ENCODE peak calls at places on chromosomes 6 and 20, in seven cellular contexts. O is pancreas, X is PC-9, Y is fibroblast of mammary gland, K is foreskin fibroblast, F is colonic mucosa, T is thoracic aorta. V is an unnamed sample.

GRCh38 chr6:33620584-33621395 is at the start of gene ITPR3:
- DNase-seq in F (peak), O (peak), Y (peak), T (no peak), K (peak), X (peak), V (peak)

GRCh38 chr6:87705070-87705691 is 3.1 kb upstream of the AKIRIN2 start:
- DNase-seq in X (no peak), F (no peak), Y (no peak), T (no peak), K (no peak), O (no peak), V (no peak)

GRCh38 chr20:17590245-17590644 is 20.4 kb downstream of the DSTN start:
- DNase-seq in X (no peak), Y (no peak), F (no peak), K (no peak), O (no peak), T (no peak), V (no peak)

GRCh38 chr6:149271348-149272340 is 45.9 kb upstream of the TAB2 start:
- DNase-seq in F (no peak), T (no peak), Y (peak), K (no peak), O (no peak), X (no peak), V (peak)

GRCh38 chr6:9040718-9041117 is 605.4 kb upstream of the SLC35B3 start:
- DNase-seq in Y (no peak), F (no peak), T (no peak), O (peak), K (no peak), X (no peak), V (no peak)

GRCh38 chr6:169701218-169701952 is 444 bp downstream of the WDR27 start:
- DNase-seq in Y (no peak), X (no peak), F (peak), K (no peak), T (no peak), O (no peak), V (no peak)

GRCh38 chr6:112370946-112371345 is 23.8 kb downstream of the RFPL4B start:
- DNase-seq in K (peak), Y (peak), T (no peak), O (no peak), X (no peak), F (no peak), V (no peak)

GRCh38 chr6:14406616-14407343 is 289.2 kb downstream of the CD83 start:
- DNase-seq in Y (no peak), F (no peak), O (no peak), K (no peak), T (no peak), X (no peak), V (no peak)

GRCh38 chr6:28803337-28803709 is 120.5 kb downstream of the TRIM27 start:
- DNase-seq in T (no peak), X (no peak), F (no peak), O (no peak), Y (no peak), K (no peak), V (no peak)

GRCh38 chr6:2695464-2696095 is 55.1 kb downstream of the MYLK4 start:
- DNase-seq in Y (peak), K (peak), T (no peak), O (no peak), F (no peak), X (no peak), V (peak)

GRCh38 chr6:139479433-139480222 is 105.2 kb upstream of the CITED2 start:
- DNase-seq in T (no peak), X (no peak), F (no peak), K (no peak), Y (no peak), O (no peak), V (no peak)

GRCh38 chr6:128118401-128118800 is 217.5 kb upstream of the THEMIS start:
- DNase-seq in O (no peak), K (peak), T (no peak), Y (peak), X (no peak), F (no peak), V (peak)

GRCh38 chr20:47181056-47181862 is 175.2 kb downstream of the ZMYND8 start:
- DNase-seq in K (peak), X (peak), T (no peak), Y (peak), F (peak), O (no peak), V (peak)

GRCh38 chr20:18739785-18740184 is 73.8 kb upstream of the SCP2D1 start:
- DNase-seq in F (peak), K (peak), Y (peak), T (no peak), O (no peak), X (no peak), V (peak)

GRCh38 chr6:69421986-69422385 is 374.8 kb downstream of the LMBRD1 start:
- DNase-seq in O (no peak), Y (no peak), X (no peak), F (no peak), T (no peak), K (no peak), V (no peak)

GRCh38 chr6:11606287-11606686 is 68.7 kb downstream of the TMEM170B start:
- DNase-seq in O (no peak), T (no peak), F (no peak), Y (no peak), X (no peak), K (peak), V (no peak)

GRCh38 chr6:89750338-89750737 is 69.3 kb downstream of the MDN1 start:
- DNase-seq in Y (no peak), K (no peak), O (no peak), F (no peak), X (no peak), T (no peak), V (no peak)

GRCh38 chr6:20202070-20202658 is 10.1 kb downstream of the MBOAT1 start:
- DNase-seq in Y (peak), K (peak), T (no peak), F (no peak), X (no peak), O (no peak), V (peak)

GRCh38 chr20:33524261-33524660 is 34.4 kb downstream of the CBFA2T2 start:
- DNase-seq in O (no peak), Y (no peak), K (no peak), F (no peak), T (no peak), X (no peak), V (no peak)

GRCh38 chr6:5103250-5103649 is 18.1 kb downstream of the PPP1R3G start:
- DNase-seq in F (no peak), K (peak), T (no peak), Y (peak), X (no peak), O (no peak), V (no peak)

GRCh38 chr20:35134472-35134871 is 12.7 kb downstream of the EDEM2 start:
- DNase-seq in T (peak), O (no peak), Y (no peak), K (no peak), X (no peak), F (no peak), V (peak)

GRCh38 chr20:18906046-18906445 is 92.5 kb downstream of the SCP2D1 start:
- DNase-seq in Y (no peak), X (no peak), T (no peak), K (no peak), F (no peak), O (no peak), V (no peak)

GRCh38 chr20:4898282-4898681 is 103.0 kb downstream of the SLC23A2 start:
- DNase-seq in K (peak), T (peak), F (peak), O (no peak), X (peak), Y (peak), V (peak)

GRCh38 chr20:49312661-49313060 is 34.8 kb upstream of the ZNFX1 start:
- DNase-seq in Y (no peak), T (no peak), F (no peak), K (no peak), O (no peak), X (no peak), V (no peak)

GRCh38 chr6:39923394-39923793 is 10.9 kb downstream of the MOCS1 start:
- DNase-seq in K (no peak), O (peak), T (peak), F (peak), X (peak), Y (no peak), V (no peak)

GRCh38 chr20:11917663-11918062 is at the start of gene BTBD3:
- DNase-seq in Y (peak), F (peak), X (no peak), T (peak), O (peak), K (peak), V (peak)

GRCh38 chr20:32762754-32763201 is 593 bp downstream of the DNMT3B start:
- DNase-seq in X (no peak), F (peak), K (peak), O (peak), T (no peak), Y (no peak), V (no peak)

GRCh38 chr20:50259705-50260479 is 69.3 kb downstream of the CEBPB start:
- DNase-seq in T (no peak), X (peak), F (peak), O (no peak), K (no peak), Y (no peak), V (no peak)

GRCh38 chr6:82955841-82956240 is 109.8 kb downstream of the UBE3D start:
- DNase-seq in O (no peak), T (no peak), Y (peak), K (peak), F (no peak), X (no peak), V (peak)

GRCh38 chr6:14921170-14921569 is 324.7 kb upstream of the JARID2 start:
- DNase-seq in X (no peak), T (no peak), F (peak), K (no peak), Y (no peak), O (no peak), V (peak)

GRCh38 chr6:6758915-6759654 is 170.6 kb downstream of the LY86 start:
- DNase-seq in T (no peak), X (no peak), F (peak), K (peak), Y (peak), O (peak), V (peak)

GRCh38 chr6:137412562-137412961 is 81.6 kb downstream of the OLIG3 start:
- DNase-seq in Y (peak), O (no peak), K (peak), T (no peak), X (no peak), F (no peak), V (no peak)

GRCh38 chr6:28124971-28125353 is 553 bp downstream of the ZSCAN16 start:
- DNase-seq in O (no peak), X (no peak), T (no peak), K (no peak), F (no peak), Y (no peak), V (no peak)

GRCh38 chr6:82073484-82073883 is 174.1 kb downstream of the IBTK start:
- DNase-seq in K (no peak), O (no peak), F (no peak), X (no peak), T (no peak), Y (no peak), V (no peak)

GRCh38 chr6:35294308-35294945 is 3.2 kb upstream of the DEF6 start:
- DNase-seq in F (no peak), Y (peak), X (peak), K (peak), T (no peak), O (peak), V (peak)

GRCh38 chr6:152071843-152072242 is 264.4 kb downstream of the ESR1 start:
- DNase-seq in F (no peak), X (no peak), Y (no peak), T (no peak), K (no peak), O (no peak), V (no peak)

GRCh38 chr6:22071655-22072054 is 225.2 kb downstream of the PRL start:
- DNase-seq in T (no peak), O (no peak), Y (peak), K (peak), X (no peak), F (peak), V (peak)

GRCh38 chr20:31869942-31870702 is at the start of the genes DUSP15 and TTLL9:
- DNase-seq in F (peak), Y (no peak), O (peak), T (no peak), X (peak), K (peak), V (no peak)

GRCh38 chr6:44245912-44246662 is 814 bp upstream of the HSP90AB1 start:
- DNase-seq in O (peak), F (peak), T (no peak), Y (peak), X (peak), K (peak), V (peak)
- TF ChIP-seq CTCF in O (no peak), F (no peak), T (no peak), Y (no peak), X (peak), K (no peak), V (no peak)

GRCh38 chr6:158909938-158910337 is 90.1 kb downstream of the RSPH3 start:
- DNase-seq in T (no peak), O (no peak), X (no peak), F (no peak), K (no peak), Y (no peak), V (no peak)
- H3K4me3 ChIP-seq in T (no peak), O (no peak), X (peak), F (no peak), K (no peak), Y (no peak), V (no peak)

GRCh38 chr6:3868544-3868943 is 19.4 kb downstream of the FAM50B start:
- DNase-seq in T (no peak), O (no peak), X (no peak), K (peak), F (no peak), Y (peak), V (peak)
- TF ChIP-seq CTCF in T (no peak), O (no peak), X (no peak), K (no peak), F (no peak), Y (no peak), V (no peak)

GRCh38 chr20:51631011-51631950 is 88.8 kb upstream of the NFATC2 start:
- DNase-seq in K (peak), X (peak), O (no peak), F (peak), Y (peak), T (peak), V (peak)
- H3K4me3 ChIP-seq in K (peak), X (peak), O (no peak), F (no peak), Y (peak), T (peak), V (peak)

GRCh38 chr20:10316582-10316981 is 98.0 kb downstream of the SNAP25 start:
- DNase-seq in O (no peak), X (no peak), F (no peak), Y (no peak), T (no peak), K (peak), V (peak)
- TF ChIP-seq CTCF in O (no peak), X (peak), F (no peak), Y (peak), T (no peak), K (no peak), V (peak)

GRCh38 chr6:30780642-30780920 is 36.2 kb upstream of the IER3 start:
- DNase-seq in Y (no peak), T (no peak), F (no peak), K (no peak), X (no peak), O (no peak), V (no peak)

GRCh38 chr6:30781362-30781696 is 37.0 kb upstream of the IER3 start:
- DNase-seq in X (no peak), O (no peak), K (no peak), Y (no peak), T (no peak), F (no peak), V (no peak)

GRCh38 chr6:30781697-30782424 is 37.5 kb upstream of the IER3 start:
- DNase-seq in X (peak), T (peak), F (peak), O (peak), Y (peak), K (peak), V (peak)

GRCh38 chr6:30779850-30780641 is 35.7 kb upstream of the IER3 start:
- DNase-seq in O (no peak), Y (no peak), T (no peak), F (no peak), K (no peak), X (no peak), V (no peak)

DNA sequence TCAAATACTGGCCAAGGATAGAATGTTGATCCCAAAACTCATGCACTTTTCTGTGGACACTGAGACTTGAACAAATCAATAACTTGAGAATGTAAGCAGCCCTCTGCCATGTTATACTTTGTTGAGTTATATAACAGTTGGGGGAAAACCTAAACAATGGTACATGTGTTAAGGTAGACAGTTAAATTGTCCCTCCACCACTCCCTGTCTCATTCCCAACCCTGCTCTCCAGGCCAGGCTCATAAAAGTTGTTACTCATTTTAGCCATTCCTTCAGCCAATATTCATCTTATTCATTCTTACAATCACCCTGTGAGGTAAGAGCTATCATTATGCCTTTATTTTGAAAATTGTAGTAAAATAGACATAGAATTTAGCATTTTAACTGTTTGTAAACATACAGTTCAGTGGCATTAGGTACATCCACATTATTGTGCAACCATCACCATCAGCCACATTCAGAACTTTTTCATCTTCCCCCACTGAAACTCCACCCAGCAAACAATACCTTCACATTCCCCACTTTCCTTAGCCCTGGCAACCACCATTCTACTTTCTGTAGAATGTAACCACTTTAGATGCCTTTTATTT is 38.2 kb upstream of the IER3 start:
- DNase-seq in Y (peak), T (no peak), X (no peak), K (peak), O (no peak), F (no peak), V (peak)
- H3K4me3 ChIP-seq in Y (no peak), T (no peak), X (peak), K (no peak), O (no peak), F (no peak), V (no peak)

GRCh38 chr6:166419717-166420116 is 37.0 kb upstream of the MPC1 start:
- DNase-seq in F (no peak), X (no peak), Y (no peak), K (no peak), T (no peak), O (no peak), V (no peak)

GRCh38 chr6:166418691-166419143 is 36.0 kb upstream of the MPC1 start:
- DNase-seq in Y (no peak), K (no peak), T (no peak), F (no peak), O (no peak), X (no peak), V (no peak)

GRCh38 chr6:166419268-166419667 is 36.5 kb upstream of the MPC1 start:
- DNase-seq in X (no peak), Y (peak), F (no peak), K (peak), T (no peak), O (no peak), V (no peak)

GRCh38 chr6:166422201-166422940 is 39.6 kb upstream of the MPC1 start:
- DNase-seq in Y (no peak), O (no peak), F (no peak), X (no peak), K (no peak), T (no peak), V (no peak)

DNA sequence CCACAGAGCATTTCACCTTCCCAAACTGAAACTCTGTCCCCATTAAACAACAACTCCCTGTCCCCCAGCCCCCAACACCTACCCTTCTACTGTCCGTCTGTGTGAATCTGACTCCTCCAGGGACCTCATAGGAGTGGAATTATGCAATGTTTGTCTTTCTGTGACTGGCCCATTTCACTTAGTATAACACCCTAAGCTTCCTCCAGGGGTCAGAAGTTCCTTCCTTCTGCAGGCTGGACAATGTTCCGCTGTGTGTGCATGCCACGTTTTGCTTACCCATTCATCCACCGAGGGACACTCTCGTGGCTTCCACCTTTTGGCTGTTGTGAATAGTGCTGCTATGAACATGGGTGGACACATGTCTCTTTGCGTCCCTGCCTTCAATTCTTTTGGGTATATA is 37.6 kb upstream of the MPC1 start:
- DNase-seq in O (no peak), Y (peak), T (no peak), F (no peak), X (no peak), K (peak), V (peak)
- TF ChIP-seq CTCF in O (no peak), Y (peak), T (no peak), F (no peak), X (no peak), K (no peak), V (peak)

V was measured in cardiac fibroblast.